ENCODE peak calls at places on chromosomes 11 and 22, in ten cellular contexts. One of them, this sample, is unnamed. For H3K36me3, the result is how much of the 10 kb centered on the place peaks cover.

GRCh38 chr11:119615003-119615878 is 113.8 kb downstream of the NECTIN1 start:
- DNase-seq in upper lobe of right lung: no peak
- DNase-seq in PC-9: peak
- DNase-seq in body of pancreas: peak
- DNase-seq in IMR-90: peak
- DNase-seq in Peyer's patch: no peak
- DNase-seq in BE2C: no peak
- DNase-seq in esophagus muscularis mucosa: no peak
- DNase-seq in DND-41: no peak
- DNase-seq in prostate gland: peak
- DNase-seq in this sample: peak

GRCh38 chr11:79030448-79030847 is 410.4 kb downstream of the TENM4 start:
- DNase-seq in upper lobe of right lung: no peak
- DNase-seq in PC-9: no peak
- DNase-seq in body of pancreas: no peak
- DNase-seq in IMR-90: no peak
- DNase-seq in Peyer's patch: no peak
- DNase-seq in BE2C: no peak
- DNase-seq in esophagus muscularis mucosa: no peak
- DNase-seq in DND-41: no peak
- DNase-seq in prostate gland: peak
- DNase-seq in this sample: no peak

GRCh38 chr11:9565822-9566560 is 7.5 kb upstream of the WEE1 start:
- DNase-seq in upper lobe of right lung: no peak
- DNase-seq in PC-9: peak
- DNase-seq in body of pancreas: peak
- DNase-seq in IMR-90: peak
- DNase-seq in Peyer's patch: no peak
- DNase-seq in BE2C: peak
- DNase-seq in esophagus muscularis mucosa: peak
- DNase-seq in DND-41: no peak
- DNase-seq in prostate gland: peak
- DNase-seq in this sample: peak

GRCh38 chr11:75918295-75918694 is 103.3 kb downstream of the UVRAG start:
- DNase-seq in upper lobe of right lung: no peak
- DNase-seq in PC-9: no peak
- DNase-seq in body of pancreas: no peak
- DNase-seq in IMR-90: no peak
- DNase-seq in Peyer's patch: no peak
- DNase-seq in BE2C: no peak
- DNase-seq in esophagus muscularis mucosa: no peak
- DNase-seq in DND-41: no peak
- DNase-seq in prostate gland: no peak
- DNase-seq in this sample: no peak

GRCh38 chr22:39384750-39385480 is 14.7 kb upstream of the TAB1 start:
- DNase-seq in upper lobe of right lung: no peak
- DNase-seq in PC-9: peak
- DNase-seq in body of pancreas: peak
- DNase-seq in IMR-90: peak
- DNase-seq in Peyer's patch: no peak
- DNase-seq in BE2C: peak
- DNase-seq in esophagus muscularis mucosa: no peak
- DNase-seq in DND-41: no peak
- DNase-seq in prostate gland: no peak
- DNase-seq in this sample: no peak

GRCh38 chr11:11171854-11172253 is 181.2 kb downstream of the CSNK2A3 start:
- DNase-seq in upper lobe of right lung: no peak
- DNase-seq in PC-9: no peak
- DNase-seq in body of pancreas: no peak
- DNase-seq in IMR-90: no peak
- DNase-seq in Peyer's patch: no peak
- DNase-seq in BE2C: no peak
- DNase-seq in esophagus muscularis mucosa: no peak
- DNase-seq in DND-41: peak
- DNase-seq in prostate gland: no peak
- DNase-seq in this sample: no peak

GRCh38 chr11:1740786-1741530 is 9.4 kb downstream of the IFITM10 start:
- DNase-seq in upper lobe of right lung: no peak
- DNase-seq in PC-9: no peak
- DNase-seq in body of pancreas: no peak
- DNase-seq in IMR-90: no peak
- DNase-seq in Peyer's patch: no peak
- DNase-seq in BE2C: no peak
- DNase-seq in esophagus muscularis mucosa: no peak
- DNase-seq in DND-41: no peak
- DNase-seq in prostate gland: no peak
- DNase-seq in this sample: no peak

GRCh38 chr11:61297341-61297740 is 2.2 kb upstream of the VWCE start:
- DNase-seq in upper lobe of right lung: no peak
- DNase-seq in PC-9: no peak
- DNase-seq in body of pancreas: no peak
- DNase-seq in IMR-90: peak
- DNase-seq in Peyer's patch: no peak
- DNase-seq in BE2C: no peak
- DNase-seq in esophagus muscularis mucosa: no peak
- DNase-seq in DND-41: no peak
- DNase-seq in prostate gland: peak
- DNase-seq in this sample: no peak

GRCh38 chr11:61539009-61539408 is 30.5 kb downstream of the LRRC10B start:
- DNase-seq in upper lobe of right lung: no peak
- DNase-seq in PC-9: no peak
- DNase-seq in body of pancreas: no peak
- DNase-seq in IMR-90: no peak
- DNase-seq in Peyer's patch: no peak
- DNase-seq in BE2C: no peak
- DNase-seq in esophagus muscularis mucosa: no peak
- DNase-seq in DND-41: no peak
- DNase-seq in prostate gland: no peak
- DNase-seq in this sample: no peak

GRCh38 chr11:61701298-61701993 is 21.3 kb downstream of the DAGLA start:
- DNase-seq in upper lobe of right lung: no peak
- DNase-seq in PC-9: no peak
- DNase-seq in body of pancreas: peak
- DNase-seq in IMR-90: peak
- DNase-seq in Peyer's patch: no peak
- DNase-seq in BE2C: peak
- DNase-seq in esophagus muscularis mucosa: no peak
- DNase-seq in DND-41: peak
- DNase-seq in prostate gland: no peak
- DNase-seq in this sample: no peak

GRCh38 chr11:115411114-115411513 is 93.1 kb downstream of the CADM1 start:
- DNase-seq in upper lobe of right lung: no peak
- DNase-seq in PC-9: no peak
- DNase-seq in body of pancreas: no peak
- DNase-seq in IMR-90: no peak
- DNase-seq in Peyer's patch: no peak
- DNase-seq in BE2C: no peak
- DNase-seq in esophagus muscularis mucosa: no peak
- DNase-seq in DND-41: no peak
- DNase-seq in prostate gland: no peak
- DNase-seq in this sample: no peak

GRCh38 chr11:65442952-65443351 is 20.4 kb downstream of the NEAT1 start:
- DNase-seq in upper lobe of right lung: no peak
- DNase-seq in PC-9: no peak
- DNase-seq in body of pancreas: no peak
- DNase-seq in IMR-90: peak
- DNase-seq in Peyer's patch: no peak
- DNase-seq in BE2C: no peak
- DNase-seq in esophagus muscularis mucosa: peak
- DNase-seq in DND-41: no peak
- DNase-seq in prostate gland: peak
- DNase-seq in this sample: no peak

GRCh38 chr11:114280696-114281095 is 15.5 kb upstream of the NNMT start:
- DNase-seq in upper lobe of right lung: peak
- DNase-seq in PC-9: no peak
- DNase-seq in body of pancreas: peak
- DNase-seq in IMR-90: peak
- DNase-seq in Peyer's patch: no peak
- DNase-seq in BE2C: peak
- DNase-seq in esophagus muscularis mucosa: peak
- DNase-seq in DND-41: peak
- DNase-seq in prostate gland: peak
- DNase-seq in this sample: peak

GRCh38 chr11:102966011-102966410 is 10.5 kb upstream of the MMP13 start:
- DNase-seq in upper lobe of right lung: no peak
- DNase-seq in PC-9: peak
- DNase-seq in body of pancreas: no peak
- DNase-seq in IMR-90: no peak
- DNase-seq in Peyer's patch: no peak
- DNase-seq in BE2C: no peak
- DNase-seq in esophagus muscularis mucosa: no peak
- DNase-seq in DND-41: no peak
- DNase-seq in prostate gland: no peak
- DNase-seq in this sample: no peak

GRCh38 chr22:49867303-49868250 is 13.9 kb downstream of the ZBED4 start:
- DNase-seq in upper lobe of right lung: peak
- DNase-seq in PC-9: no peak
- DNase-seq in body of pancreas: no peak
- DNase-seq in IMR-90: no peak
- DNase-seq in Peyer's patch: no peak
- DNase-seq in BE2C: no peak
- DNase-seq in esophagus muscularis mucosa: no peak
- DNase-seq in DND-41: no peak
- DNase-seq in prostate gland: no peak
- DNase-seq in this sample: no peak

GRCh38 chr11:61834278-61835004 is 6.3 kb downstream of the FADS2 start:
- DNase-seq in upper lobe of right lung: no peak
- DNase-seq in PC-9: no peak
- DNase-seq in body of pancreas: no peak
- DNase-seq in IMR-90: peak
- DNase-seq in Peyer's patch: no peak
- DNase-seq in BE2C: no peak
- DNase-seq in esophagus muscularis mucosa: peak
- DNase-seq in DND-41: peak
- DNase-seq in prostate gland: no peak
- DNase-seq in this sample: no peak

GRCh38 chr22:19346677-19347265 is 55.3 kb upstream of the CLTCL1 start:
- DNase-seq in upper lobe of right lung: no peak
- DNase-seq in PC-9: no peak
- DNase-seq in body of pancreas: no peak
- DNase-seq in IMR-90: no peak
- DNase-seq in Peyer's patch: no peak
- DNase-seq in BE2C: no peak
- DNase-seq in esophagus muscularis mucosa: no peak
- DNase-seq in DND-41: no peak
- DNase-seq in prostate gland: no peak
- DNase-seq in this sample: no peak
- H3K36me3 ChIP-seq in upper lobe of right lung: half or more
- H3K36me3 ChIP-seq in PC-9: under half
- H3K36me3 ChIP-seq in body of pancreas: under half
- H3K36me3 ChIP-seq in IMR-90: under half
- H3K36me3 ChIP-seq in Peyer's patch: under half
- H3K36me3 ChIP-seq in BE2C: half or more
- H3K36me3 ChIP-seq in esophagus muscularis mucosa: half or more
- H3K36me3 ChIP-seq in DND-41: half or more
- H3K36me3 ChIP-seq in prostate gland: under half
- H3K36me3 ChIP-seq in this sample: under half

DNA sequence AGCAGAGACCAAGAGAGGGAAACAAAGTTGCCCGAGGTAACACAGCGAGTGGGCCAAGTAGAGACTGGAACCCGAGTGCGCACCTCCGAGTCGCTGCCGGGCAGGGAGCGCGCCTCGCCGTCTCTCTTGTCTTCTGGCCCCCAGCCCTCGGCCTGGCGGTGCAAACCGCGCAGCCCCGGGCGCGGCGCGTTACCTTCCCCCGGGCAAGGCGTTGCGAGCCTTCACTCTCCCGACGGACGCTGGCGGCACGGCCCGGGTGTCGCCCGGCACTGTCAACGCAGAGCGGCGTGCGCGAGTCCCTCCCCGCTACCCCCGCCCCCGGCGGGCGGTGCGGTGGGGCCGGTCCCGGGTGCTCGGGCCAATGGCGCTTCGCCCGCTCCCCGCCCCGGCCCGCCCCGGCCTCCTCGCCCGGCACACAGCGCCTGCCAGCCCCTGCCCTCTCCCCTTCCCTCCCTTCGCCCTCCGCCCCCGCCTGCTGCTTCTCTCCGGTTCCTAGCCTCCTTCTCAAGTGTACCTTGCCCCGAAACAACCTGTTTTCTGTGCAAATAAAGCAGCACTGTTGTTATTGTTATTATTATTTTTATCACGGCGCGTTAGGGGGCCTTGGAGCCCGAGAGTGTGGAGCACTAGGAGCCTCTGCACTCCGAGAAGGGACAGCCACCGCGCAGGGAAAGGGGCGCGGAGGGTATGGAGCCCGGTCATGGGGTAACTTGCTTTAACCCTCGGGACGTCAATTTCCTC is at the start of gene SYTL2:
- DNase-seq in upper lobe of right lung: peak
- DNase-seq in PC-9: peak
- DNase-seq in body of pancreas: peak
- DNase-seq in IMR-90: peak
- DNase-seq in Peyer's patch: peak
- DNase-seq in BE2C: peak
- DNase-seq in esophagus muscularis mucosa: no peak
- DNase-seq in DND-41: no peak
- DNase-seq in prostate gland: peak
- DNase-seq in this sample: no peak
- TF ChIP-seq CTCF in upper lobe of right lung: peak
- TF ChIP-seq CTCF in PC-9: no peak
- TF ChIP-seq CTCF in body of pancreas: no peak
- TF ChIP-seq CTCF in IMR-90: peak
- TF ChIP-seq CTCF in Peyer's patch: peak
- TF ChIP-seq CTCF in BE2C: no peak
- TF ChIP-seq CTCF in esophagus muscularis mucosa: no peak
- TF ChIP-seq CTCF in DND-41: no peak
- TF ChIP-seq CTCF in prostate gland: no peak
- TF ChIP-seq CTCF in this sample: no peak

GRCh38 chr22:25698986-25699385 is 43.0 kb upstream of the MYO18B start:
- DNase-seq in upper lobe of right lung: no peak
- DNase-seq in PC-9: no peak
- DNase-seq in body of pancreas: no peak
- DNase-seq in IMR-90: no peak
- DNase-seq in Peyer's patch: no peak
- DNase-seq in BE2C: no peak
- DNase-seq in esophagus muscularis mucosa: no peak
- DNase-seq in DND-41: no peak
- DNase-seq in prostate gland: no peak
- DNase-seq in this sample: no peak
- H3K36me3 ChIP-seq in upper lobe of right lung: under half
- H3K36me3 ChIP-seq in PC-9: under half
- H3K36me3 ChIP-seq in body of pancreas: under half
- H3K36me3 ChIP-seq in IMR-90: under half
- H3K36me3 ChIP-seq in Peyer's patch: under half
- H3K36me3 ChIP-seq in BE2C: half or more
- H3K36me3 ChIP-seq in esophagus muscularis mucosa: under half
- H3K36me3 ChIP-seq in DND-41: under half
- H3K36me3 ChIP-seq in prostate gland: under half
- H3K36me3 ChIP-seq in this sample: under half

DNA sequence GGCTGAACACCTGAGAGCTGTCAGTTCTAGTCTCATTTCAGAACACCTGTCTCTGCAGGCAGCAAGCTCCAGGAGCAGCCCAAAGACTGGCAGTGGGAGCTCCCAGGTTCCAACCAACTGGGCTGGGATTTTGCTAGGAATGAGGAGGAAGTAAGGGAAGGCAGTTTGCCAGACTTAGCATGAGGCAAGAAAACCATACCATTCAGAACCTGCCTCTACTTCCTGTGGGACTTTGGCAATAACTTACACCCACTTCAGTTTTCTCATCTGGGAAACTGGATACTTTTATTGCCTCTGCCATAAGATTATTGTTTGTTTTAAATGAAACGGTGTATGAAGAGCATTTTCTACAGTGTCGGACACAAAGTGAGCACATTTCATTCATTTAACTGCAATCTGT is 363.7 kb upstream of the ISX start:
- DNase-seq in upper lobe of right lung: no peak
- DNase-seq in PC-9: no peak
- DNase-seq in body of pancreas: no peak
- DNase-seq in IMR-90: no peak
- DNase-seq in Peyer's patch: no peak
- DNase-seq in BE2C: no peak
- DNase-seq in esophagus muscularis mucosa: peak
- DNase-seq in DND-41: no peak
- DNase-seq in prostate gland: no peak
- DNase-seq in this sample: no peak
- TF ChIP-seq CTCF in upper lobe of right lung: no peak
- TF ChIP-seq CTCF in PC-9: no peak
- TF ChIP-seq CTCF in body of pancreas: no peak
- TF ChIP-seq CTCF in IMR-90: no peak
- TF ChIP-seq CTCF in Peyer's patch: no peak
- TF ChIP-seq CTCF in BE2C: no peak
- TF ChIP-seq CTCF in esophagus muscularis mucosa: no peak
- TF ChIP-seq CTCF in DND-41: no peak
- TF ChIP-seq CTCF in prostate gland: no peak
- TF ChIP-seq CTCF in this sample: no peak

This sample was measured in BJ.